ENCODE peak calls at places on chromosome 14, in four cellular contexts. L, X, U and M are unnamed samples.

GRCh38 chr14:24353551-24354529 is 14.0 kb upstream of the RIPK3 start:
- DNase-seq in L (no peak), U (no peak), X (peak; percentile 47), M (no peak)

GRCh38 chr14:61211476-61212262 is 69.5 kb downstream of the TMEM30B start:
- DNase-seq in L (no peak), X (no peak), U (no peak), M (no peak)

GRCh38 chr14:102923920-102924486 is 1.5 kb downstream of the AMN start:
- DNase-seq in U (no peak), L (no peak), X (no peak), M (no peak)

GRCh38 chr14:99037777-99038176 is 234.2 kb downstream of the BCL11B start:
- DNase-seq in U (no peak), X (no peak), L (no peak), M (no peak)

GRCh38 chr14:32654106-32654505 is 284.6 kb upstream of the NPAS3 start:
- DNase-seq in X (no peak), U (no peak), L (no peak), M (no peak)

GRCh38 chr14:104094709-104095425 is 9.4 kb downstream of the ASPG start:
- DNase-seq in X (peak; percentile 19), L (peak; percentile 53), U (peak; percentile 52), M (peak; percentile 75)

GRCh38 chr14:61567838-61568571 is 127.3 kb upstream of the HIF1A start:
- DNase-seq in L (no peak), X (peak; percentile 78), U (no peak), M (no peak)

GRCh38 chr14:105201928-105202513 is 20.9 kb upstream of the NUDT14 start:
- DNase-seq in U (no peak), L (no peak), X (no peak), M (no peak)

GRCh38 chr14:83470466-83470865 is 1936.8 kb upstream of the SEL1L start:
- DNase-seq in X (no peak), L (no peak), U (no peak), M (no peak)

GRCh38 chr14:93902619-93903307 is 24.4 kb upstream of the FAM181A start:
- DNase-seq in U (no peak), X (no peak), L (no peak), M (no peak)

GRCh38 chr14:76462330-76462729 is 86.4 kb downstream of the ESRRB start:
- DNase-seq in L (no peak), X (no peak), U (no peak), M (no peak)

GRCh38 chr14:100389497-100390104 is 66.5 kb downstream of the SLC25A47 start:
- DNase-seq in X (no peak), U (no peak), L (no peak), M (no peak)

GRCh38 chr14:99633913-99634312 is 11.0 kb upstream of the HHIPL1 start:
- DNase-seq in X (no peak), U (no peak), L (no peak), M (no peak)

GRCh38 chr14:71610797-71611196 is 321.4 kb upstream of the RGS6 start:
- DNase-seq in L (no peak), U (no peak), X (no peak), M (no peak)

GRCh38 chr14:89319687-89320086 is 97.3 kb downstream of the FOXN3 start:
- DNase-seq in X (no peak), U (no peak), L (no peak), M (no peak)

GRCh38 chr14:76924363-76925151 is 98.3 kb downstream of the LRRC74A start:
- DNase-seq in L (no peak), U (no peak), X (peak; percentile 53), M (peak; percentile 63)

GRCh38 chr14:32366256-32366655 is 37.2 kb downstream of the AKAP6 start:
- DNase-seq in X (peak; percentile 74), L (no peak), U (no peak), M (peak; percentile 40)

GRCh38 chr14:57287745-57288144 is 19.0 kb downstream of the AP5M1 start:
- DNase-seq in U (no peak), L (no peak), X (no peak), M (no peak)

GRCh38 chr14:22572562-22573058 is 16.4 kb downstream of the DAD1 start:
- DNase-seq in X (peak; percentile 38), L (no peak), U (peak; percentile 36), M (peak; percentile 22)

GRCh38 chr14:68619805-68620574 is 172.9 kb downstream of the ZFP36L1 start:
- DNase-seq in X (peak; percentile 76), L (no peak), U (no peak), M (no peak)

GRCh38 chr14:98194821-98195220 is 1077.2 kb downstream of the BCL11B start:
- DNase-seq in U (no peak), L (no peak), X (no peak), M (no peak)

GRCh38 chr14:105176513-105176912 is 4.6 kb downstream of the NUDT14 start:
- DNase-seq in X (no peak), U (no peak), L (no peak), M (no peak)

GRCh38 chr14:74618078-74618952 is 6.3 kb upstream of the LTBP2 start:
- DNase-seq in L (peak; percentile 64), X (peak; percentile 100), U (peak; percentile 33), M (peak; percentile 54)

GRCh38 chr14:52318057-52318456 is 3.9 kb downstream of the PTGER2 start:
- DNase-seq in L (no peak), X (no peak), U (no peak), M (no peak)

GRCh38 chr14:86221755-86222154 is 691.8 kb downstream of the FLRT2 start:
- DNase-seq in L (no peak), U (no peak), X (no peak), M (no peak)

GRCh38 chr14:72444701-72445100 is 449.2 kb downstream of the DPF3 start:
- DNase-seq in L (no peak), U (no peak), X (peak; percentile 65), M (no peak)

GRCh38 chr14:93728651-93729016 is 59.7 kb downstream of the PRIMA1 start:
- DNase-seq in L (no peak), U (no peak), X (no peak), M (no peak)

GRCh38 chr14:21346532-21347135 is 37.2 kb downstream of the SUPT16H start:
- DNase-seq in X (no peak), U (no peak), L (no peak), M (no peak)

GRCh38 chr14:23147676-23148075 is 28.6 kb upstream of the CEBPE start:
- DNase-seq in X (peak; percentile 53), L (no peak), U (no peak), M (no peak)

GRCh38 chr14:68444449-68445168 is 348.3 kb downstream of the ZFP36L1 start:
- DNase-seq in X (peak; percentile 96), L (no peak), U (no peak), M (peak; percentile 67)

GRCh38 chr14:56185991-56186390 is 67.8 kb downstream of the PELI2 start:
- DNase-seq in X (no peak), L (no peak), U (no peak), M (no peak)